ENCODE peak calls at places on chromosome 1, in ten cellular contexts. V, G, J, H, A, C, D, L, I and B are unnamed samples.

GRCh38 chr1:209710098-209710497 is 5.5 kb downstream of the HSD11B1 start:
- DNase-seq in C (no peak), J (no peak), G (no peak), H (peak; percentile 23), D (no peak), V (no peak), I (no peak), L (no peak), A (no peak), B (no peak)

GRCh38 chr1:160407819-160408801 is 7.7 kb downstream of the VANGL2 start:
- DNase-seq in J (no peak), I (no peak), H (no peak), D (no peak), L (no peak), V (no peak), A (peak; percentile 45), G (no peak), C (no peak), B (no peak)

GRCh38 chr1:7567376-7567775 is 203.7 kb upstream of the VAMP3 start:
- DNase-seq in J (no peak), A (no peak), V (no peak), I (peak; percentile 7), D (no peak), H (no peak), C (no peak), L (no peak), G (no peak), B (no peak)

GRCh38 chr1:35031103-35031452 is 667 bp downstream of the ZMYM6 start:
- DNase-seq in I (no peak), G (peak; percentile 26), V (peak; percentile 3), H (peak; percentile 57), L (no peak), J (peak; percentile 5), A (peak; percentile 35), C (peak; percentile 36), D (no peak), B (peak; percentile 79)

GRCh38 chr1:145960468-145961108 is 2.8 kb upstream of the LIX1L start:
- DNase-seq in C (peak; percentile 53), G (peak; percentile 18), D (no peak), V (no peak), A (peak; percentile 62), L (peak; percentile 60), H (peak; percentile 41), J (no peak), I (peak; percentile 94), B (peak; percentile 71)

GRCh38 chr1:234427950-234428646 is 50.9 kb downstream of the TARBP1 start:
- DNase-seq in D (no peak), C (no peak), J (no peak), L (no peak), H (no peak), G (no peak), I (no peak), A (no peak), V (no peak), B (no peak)

GRCh38 chr1:115710859-115711624 is 57.5 kb downstream of the CASQ2 start:
- DNase-seq in L (no peak), J (no peak), I (no peak), V (no peak), A (no peak), H (no peak), G (no peak), D (no peak), C (no peak), B (no peak)

GRCh38 chr1:234603221-234604204 is 6.5 kb downstream of the IRF2BP2 start:
- DNase-seq in V (no peak), L (no peak), A (no peak), G (no peak), H (no peak), J (no peak), C (no peak), I (no peak), D (no peak), B (peak; percentile 69)

GRCh38 chr1:40143891-40144575 is 17.2 kb upstream of the RLF start:
- DNase-seq in D (peak; percentile 36), C (peak; percentile 71), J (peak; percentile 32), L (peak; percentile 24), G (peak; percentile 5), V (peak; percentile 99), A (peak; percentile 23), H (peak; percentile 79), I (peak; percentile 31), B (peak; percentile 69)

GRCh38 chr1:180786633-180787032 is 126.1 kb upstream of the KIAA1614 start:
- DNase-seq in L (no peak), J (no peak), G (no peak), A (no peak), V (no peak), I (no peak), D (no peak), C (no peak), H (no peak), B (no peak)

GRCh38 chr1:154747841-154748766 is 122.0 kb downstream of the KCNN3 start:
- DNase-seq in J (peak; percentile 32), D (no peak), H (peak; percentile 68), C (peak; percentile 76), V (no peak), I (peak; percentile 62), L (peak; percentile 21), G (peak; percentile 24), A (no peak), B (no peak)